ENCODE peak calls at places on chromosomes 3 and 15, in nine cellular contexts. H, V, F, T, S, Q, G, Z and I are unnamed samples.
A peak's percentile ranks its signal among the peaks of the same experiment; 100 is the strongest.

GRCh38 chr3:189708375-189708774 is 77.2 kb downstream of the TP63 start:
- DNase-seq in G (no peak), T (no peak), V (no peak), H (no peak), Q (no peak), S (no peak), F (no peak), Z (no peak), I (no peak)

GRCh38 chr3:110620118-110620517 is 451.5 kb upstream of the NECTIN3 start:
- DNase-seq in T (no peak), G (no peak), V (no peak), F (no peak), Z (no peak), Q (no peak), S (no peak), H (no peak), I (no peak)

GRCh38 chr3:126056123-126056522 is 27.8 kb downstream of the SLC41A3 start:
- DNase-seq in H (no peak), F (no peak), Q (no peak), T (no peak), V (no peak), G (no peak), Z (no peak), S (no peak), I (no peak)

GRCh38 chr15:94203321-94203720 is 28.0 kb upstream of the MCTP2 start:
- DNase-seq in V (no peak), T (no peak), S (no peak), F (no peak), H (no peak), Z (no peak), G (no peak), Q (no peak), I (no peak)

GRCh38 chr3:142795332-142795731 is 71.5 kb downstream of the TRPC1 start:
- DNase-seq in V (no peak), H (no peak), F (no peak), S (no peak), Z (no peak), G (no peak), Q (no peak), T (no peak), I (no peak)

GRCh38 chr3:45225465-45226205 is 452 bp downstream of the TMEM158 start:
- DNase-seq in V (peak; percentile 78), F (no peak), H (peak; percentile 33), S (peak; percentile 39), T (peak; percentile 23), Q (no peak), Z (peak; percentile 22), G (no peak), I (no peak)

GRCh38 chr15:56929389-56929788 is 10.9 kb downstream of the TCF12 start:
- DNase-seq in Z (no peak), G (no peak), S (no peak), F (no peak), H (no peak), T (no peak), Q (no peak), V (no peak), I (no peak)

GRCh38 chr3:191339313-191339917 is 9.1 kb upstream of the UTS2B start:
- DNase-seq in T (no peak), F (no peak), S (no peak), G (no peak), H (no peak), Z (no peak), V (no peak), Q (no peak), I (no peak)

GRCh38 chr3:30342319-30343060 is 263.9 kb upstream of the TGFBR2 start:
- DNase-seq in Z (no peak), Q (peak; percentile 59), S (no peak), T (no peak), G (no peak), V (no peak), F (no peak), H (no peak), I (no peak)

GRCh38 chr15:78365931-78366330 is 25.8 kb downstream of the CRABP1 start:
- DNase-seq in H (no peak), S (no peak), Z (no peak), F (no peak), G (no peak), Q (peak; percentile 72), V (no peak), T (peak; percentile 52), I (no peak)

GRCh38 chr3:65603631-65604030 is 435.1 kb downstream of the MAGI1 start:
- DNase-seq in F (no peak), Q (no peak), Z (no peak), S (no peak), V (no peak), T (no peak), H (no peak), G (no peak), I (no peak)

GRCh38 chr3:150184426-150185071 is 213.9 kb upstream of the PFN2 start:
- DNase-seq in F (no peak), H (no peak), G (no peak), Z (no peak), Q (no peak), T (no peak), S (no peak), V (no peak), I (no peak)
- TF ChIP-seq CTCF in F (no peak), H (peak; percentile 8), G (peak; percentile 5), Z (peak; percentile 17), Q (no peak), T (no peak), S (no peak), V (no peak), I (no peak)

GRCh38 chr3:133965906-133966305 is 63.8 kb downstream of the SLCO2A1 start:
- DNase-seq in Z (no peak), S (no peak), T (no peak), H (no peak), Q (no peak), F (no peak), G (no peak), V (no peak), I (no peak)

GRCh38 chr3:133962879-133963278 is 66.8 kb downstream of the SLCO2A1 start:
- DNase-seq in S (no peak), F (no peak), T (no peak), V (no peak), H (no peak), Q (no peak), Z (no peak), G (no peak), I (no peak)

GRCh38 chr3:133965033-133965570 is 64.6 kb downstream of the SLCO2A1 start:
- DNase-seq in G (no peak), Z (no peak), F (no peak), H (no peak), Q (no peak), V (no peak), T (no peak), S (no peak), I (no peak)

GRCh38 chr3:133963657-133964396 is 65.9 kb downstream of the SLCO2A1 start:
- DNase-seq in H (no peak), V (no peak), T (no peak), Z (no peak), Q (no peak), G (no peak), F (no peak), S (no peak), I (no peak)

DNA sequence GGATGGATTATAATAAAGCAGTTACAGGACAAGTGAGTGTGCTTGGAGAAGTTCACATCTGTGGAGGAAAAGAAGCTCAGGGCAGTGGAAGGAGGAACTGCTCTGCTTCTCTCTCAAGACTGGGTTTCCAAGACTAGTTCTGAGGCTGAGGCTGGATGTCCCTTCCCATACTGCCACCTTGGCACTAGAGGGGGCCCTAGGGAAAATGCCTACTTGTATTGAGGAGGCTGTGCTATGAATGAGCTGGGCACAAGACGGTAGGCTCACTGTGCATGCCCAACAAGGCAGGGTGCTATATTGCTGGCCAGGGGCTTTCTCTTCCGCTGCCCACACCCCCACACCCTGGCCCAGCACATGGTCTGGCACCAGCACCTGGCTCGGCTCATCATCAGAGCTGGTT is 65.2 kb downstream of the SLCO2A1 start:
- DNase-seq in H (no peak), Q (no peak), T (no peak), V (no peak), G (no peak), S (no peak), F (no peak), Z (no peak), I (no peak)
- TF ChIP-seq CTCF in H (no peak), Q (peak; percentile 44), T (no peak), V (peak; percentile 70), G (no peak), S (peak; percentile 53), F (peak; percentile 61), Z (no peak), I (no peak)

GRCh38 chr15:64095795-64096485 is at the start of gene SNX1:
- DNase-seq in H (peak; percentile 97), T (peak; percentile 94), S (peak; percentile 92), Q (peak; percentile 95), V (peak; percentile 97), F (peak; percentile 58), G (peak; percentile 86), Z (peak; percentile 94), I (peak; percentile 91)
- TF ChIP-seq CTCF in H (no peak), T (no peak), S (no peak), Q (no peak), V (peak; percentile 37), F (no peak), G (no peak), Z (peak; percentile 27), I (peak; percentile 21)

DNA sequence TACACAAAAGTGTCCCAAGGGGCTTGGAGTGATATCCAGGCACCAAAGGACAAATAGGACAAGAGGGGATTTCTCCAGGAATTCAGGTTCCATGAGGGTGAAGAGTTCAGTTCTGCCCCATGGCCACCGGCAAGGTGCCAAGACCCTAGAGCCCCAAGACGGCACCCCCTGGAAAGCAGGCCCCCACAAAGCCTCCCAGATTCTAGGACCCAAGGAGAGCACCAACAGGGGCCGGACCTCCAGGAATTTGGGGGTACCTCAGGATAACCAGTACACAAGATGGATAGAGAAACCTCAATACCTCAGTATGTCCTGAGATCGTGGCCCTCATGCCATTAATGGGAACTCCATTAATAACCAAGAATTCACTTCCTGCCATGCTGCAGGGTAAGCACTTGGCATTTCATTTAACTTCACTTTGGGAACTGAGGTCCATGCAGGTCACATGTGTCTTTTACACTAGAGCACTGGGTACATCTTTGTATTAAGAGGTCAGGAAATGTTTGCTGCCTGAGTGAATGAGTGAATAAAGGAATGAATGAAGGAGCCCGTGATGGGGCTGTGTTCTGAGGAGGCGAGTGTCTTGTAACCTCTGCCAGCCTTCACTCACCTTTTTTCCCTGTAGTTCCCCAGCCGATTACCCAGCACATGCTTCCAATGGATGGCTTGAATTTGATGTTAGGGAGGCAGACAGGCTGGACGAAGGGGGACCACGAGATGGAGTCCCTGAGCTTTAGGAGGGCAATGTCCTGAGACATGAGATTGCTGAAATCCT is 15.5 kb upstream of the PRSS50 start:
- DNase-seq in F (no peak), Z (no peak), H (no peak), Q (no peak), S (peak; percentile 17), V (peak; percentile 51), T (no peak), G (no peak), I (no peak)
- TF ChIP-seq CTCF in F (peak; percentile 10), Z (no peak), H (no peak), Q (no peak), S (no peak), V (peak; percentile 26), T (no peak), G (no peak), I (no peak)

GRCh38 chr15:70241561-70242320 is 144.0 kb upstream of the TLE3 start:
- DNase-seq in H (no peak), G (no peak), T (no peak), V (peak; percentile 30), Z (no peak), F (no peak), S (no peak), Q (no peak), I (no peak)
- TF ChIP-seq CTCF in H (no peak), G (no peak), T (no peak), V (no peak), Z (no peak), F (no peak), S (no peak), Q (no peak), I (no peak)